ENCODE peak calls at places on chromosome 6, in seven cellular contexts. One of them, this sample, is unnamed.
A peak's percentile ranks its signal among the peaks of the same experiment; 100 is the strongest.

GRCh38 chr6:142297996-142298753 is 3.6 kb upstream of the ADGRG6 start:
- DNase-seq in cardiac muscle cell: no peak
- DNase-seq in AG04450: peak; percentile 38
- DNase-seq in OCI-LY7: no peak
- DNase-seq in fibroblast of lung: peak; percentile 82
- DNase-seq in heart right ventricle: no peak
- DNase-seq in left lung: no peak
- DNase-seq in this sample: no peak

GRCh38 chr6:40932953-40933352 is 106.1 kb downstream of the UNC5CL start:
- DNase-seq in AG04450: no peak
- DNase-seq in left lung: no peak
- DNase-seq in heart right ventricle: no peak
- DNase-seq in cardiac muscle cell: no peak
- DNase-seq in fibroblast of lung: no peak
- DNase-seq in OCI-LY7: no peak
- DNase-seq in this sample: no peak

GRCh38 chr6:43276180-43277082 is 21.6 kb upstream of the SLC22A7 start:
- DNase-seq in heart right ventricle: no peak
- DNase-seq in cardiac muscle cell: no peak
- DNase-seq in OCI-LY7: no peak
- DNase-seq in left lung: no peak
- DNase-seq in fibroblast of lung: no peak
- DNase-seq in AG04450: no peak
- DNase-seq in this sample: peak; percentile 86

GRCh38 chr6:39389372-39389767 is 66.9 kb upstream of the KCNK16 start:
- DNase-seq in AG04450: no peak
- DNase-seq in left lung: no peak
- DNase-seq in heart right ventricle: no peak
- DNase-seq in fibroblast of lung: peak; percentile 13
- DNase-seq in OCI-LY7: no peak
- DNase-seq in cardiac muscle cell: peak; percentile 28
- DNase-seq in this sample: peak; percentile 54

GRCh38 chr6:70281923-70282902 is 20.7 kb downstream of the COL9A1 start:
- DNase-seq in AG04450: no peak
- DNase-seq in OCI-LY7: no peak
- DNase-seq in cardiac muscle cell: peak; percentile 68
- DNase-seq in heart right ventricle: peak; percentile 33
- DNase-seq in left lung: peak; percentile 74
- DNase-seq in fibroblast of lung: no peak
- DNase-seq in this sample: no peak

GRCh38 chr6:41055149-41055548 is 2.1 kb downstream of the APOBEC2 start:
- DNase-seq in heart right ventricle: peak; percentile 26
- DNase-seq in OCI-LY7: peak; percentile 64
- DNase-seq in cardiac muscle cell: peak; percentile 74
- DNase-seq in fibroblast of lung: no peak
- DNase-seq in left lung: no peak
- DNase-seq in AG04450: no peak
- DNase-seq in this sample: no peak

GRCh38 chr6:96907498-96907897 is 9.8 kb upstream of the NDUFAF4 start:
- DNase-seq in OCI-LY7: no peak
- DNase-seq in cardiac muscle cell: no peak
- DNase-seq in AG04450: no peak
- DNase-seq in fibroblast of lung: peak; percentile 30
- DNase-seq in heart right ventricle: no peak
- DNase-seq in left lung: no peak
- DNase-seq in this sample: no peak

GRCh38 chr6:105995403-105995699 is 90.8 kb upstream of the PRDM1 start:
- DNase-seq in heart right ventricle: no peak
- DNase-seq in cardiac muscle cell: no peak
- DNase-seq in OCI-LY7: no peak
- DNase-seq in fibroblast of lung: no peak
- DNase-seq in left lung: no peak
- DNase-seq in AG04450: no peak
- DNase-seq in this sample: no peak

GRCh38 chr6:117483645-117484016 is 1.2 kb downstream of the DCBLD1 start:
- DNase-seq in fibroblast of lung: no peak
- DNase-seq in OCI-LY7: no peak
- DNase-seq in left lung: no peak
- DNase-seq in AG04450: no peak
- DNase-seq in heart right ventricle: no peak
- DNase-seq in cardiac muscle cell: peak; percentile 35
- DNase-seq in this sample: no peak

GRCh38 chr6:98894810-98895209 is 52.9 kb downstream of the FBXL4 start:
- DNase-seq in cardiac muscle cell: no peak
- DNase-seq in heart right ventricle: no peak
- DNase-seq in AG04450: no peak
- DNase-seq in fibroblast of lung: peak; percentile 50
- DNase-seq in left lung: no peak
- DNase-seq in OCI-LY7: no peak
- DNase-seq in this sample: no peak

GRCh38 chr6:39075010-39075738 is 26.6 kb downstream of the GLP1R start:
- DNase-seq in OCI-LY7: no peak
- DNase-seq in AG04450: no peak
- DNase-seq in heart right ventricle: no peak
- DNase-seq in cardiac muscle cell: no peak
- DNase-seq in left lung: no peak
- DNase-seq in fibroblast of lung: no peak
- DNase-seq in this sample: peak; percentile 6

GRCh38 chr6:48613221-48613949 is 502.4 kb upstream of the PTCHD4 start:
- DNase-seq in OCI-LY7: no peak
- DNase-seq in cardiac muscle cell: no peak
- DNase-seq in heart right ventricle: no peak
- DNase-seq in fibroblast of lung: no peak
- DNase-seq in AG04450: no peak
- DNase-seq in left lung: no peak
- DNase-seq in this sample: no peak

GRCh38 chr6:150600302-150601017 is 775 bp downstream of the PLEKHG1 start:
- DNase-seq in fibroblast of lung: peak; percentile 83
- DNase-seq in OCI-LY7: peak; percentile 92
- DNase-seq in left lung: peak; percentile 83
- DNase-seq in AG04450: no peak
- DNase-seq in cardiac muscle cell: peak; percentile 86
- DNase-seq in heart right ventricle: peak; percentile 55
- DNase-seq in this sample: peak; percentile 77

GRCh38 chr6:168699631-168700315 is 258.8 kb downstream of the SMOC2 start:
- DNase-seq in AG04450: no peak
- DNase-seq in OCI-LY7: no peak
- DNase-seq in fibroblast of lung: no peak
- DNase-seq in cardiac muscle cell: no peak
- DNase-seq in heart right ventricle: peak; percentile 48
- DNase-seq in left lung: no peak
- DNase-seq in this sample: no peak

GRCh38 chr6:14467591-14467990 is 350.0 kb downstream of the CD83 start:
- DNase-seq in cardiac muscle cell: no peak
- DNase-seq in heart right ventricle: no peak
- DNase-seq in fibroblast of lung: peak; percentile 71
- DNase-seq in AG04450: no peak
- DNase-seq in left lung: no peak
- DNase-seq in OCI-LY7: no peak
- DNase-seq in this sample: no peak

GRCh38 chr6:18601515-18602035 is 214.4 kb downstream of the RNF144B start:
- DNase-seq in fibroblast of lung: no peak
- DNase-seq in heart right ventricle: no peak
- DNase-seq in left lung: no peak
- DNase-seq in OCI-LY7: no peak
- DNase-seq in AG04450: no peak
- DNase-seq in cardiac muscle cell: no peak
- DNase-seq in this sample: no peak

GRCh38 chr6:132818404-132819359 is 4.3 kb downstream of the RPS12 start:
- DNase-seq in OCI-LY7: peak; percentile 7
- DNase-seq in heart right ventricle: no peak
- DNase-seq in cardiac muscle cell: no peak
- DNase-seq in left lung: no peak
- DNase-seq in AG04450: no peak
- DNase-seq in fibroblast of lung: no peak
- DNase-seq in this sample: no peak

GRCh38 chr6:447381-448165 is 56.0 kb downstream of the IRF4 start:
- DNase-seq in OCI-LY7: no peak
- DNase-seq in fibroblast of lung: no peak
- DNase-seq in heart right ventricle: no peak
- DNase-seq in AG04450: no peak
- DNase-seq in left lung: no peak
- DNase-seq in cardiac muscle cell: no peak
- DNase-seq in this sample: peak; percentile 8

GRCh38 chr6:4661391-4661790 is 114.8 kb upstream of the CDYL start:
- DNase-seq in AG04450: no peak
- DNase-seq in heart right ventricle: no peak
- DNase-seq in fibroblast of lung: no peak
- DNase-seq in cardiac muscle cell: no peak
- DNase-seq in OCI-LY7: no peak
- DNase-seq in left lung: no peak
- DNase-seq in this sample: no peak

GRCh38 chr6:111842891-111843290 is 30.4 kb downstream of the FYN start:
- DNase-seq in cardiac muscle cell: peak; percentile 56
- DNase-seq in fibroblast of lung: peak; percentile 73
- DNase-seq in heart right ventricle: no peak
- DNase-seq in OCI-LY7: no peak
- DNase-seq in left lung: no peak
- DNase-seq in AG04450: no peak
- DNase-seq in this sample: no peak

GRCh38 chr6:80742481-80742880 is 636.0 kb downstream of the BCKDHB start:
- DNase-seq in heart right ventricle: no peak
- DNase-seq in fibroblast of lung: peak; percentile 56
- DNase-seq in AG04450: no peak
- DNase-seq in cardiac muscle cell: peak; percentile 12
- DNase-seq in OCI-LY7: peak; percentile 6
- DNase-seq in left lung: no peak
- DNase-seq in this sample: no peak

GRCh38 chr6:89118931-89119330 is 1.1 kb upstream of the SRSF12 start:
- DNase-seq in left lung: no peak
- DNase-seq in cardiac muscle cell: no peak
- DNase-seq in OCI-LY7: no peak
- DNase-seq in fibroblast of lung: no peak
- DNase-seq in AG04450: no peak
- DNase-seq in heart right ventricle: no peak
- DNase-seq in this sample: no peak

GRCh38 chr6:43172127-43173007 is 1.3 kb downstream of the SRF start:
- DNase-seq in heart right ventricle: peak; percentile 41
- DNase-seq in fibroblast of lung: peak; percentile 36
- DNase-seq in cardiac muscle cell: peak; percentile 65
- DNase-seq in AG04450: no peak
- DNase-seq in OCI-LY7: peak; percentile 39
- DNase-seq in left lung: peak; percentile 91
- DNase-seq in this sample: peak; percentile 76

GRCh38 chr6:126195625-126196236 is 144.2 kb upstream of the CENPW start:
- DNase-seq in heart right ventricle: no peak
- DNase-seq in cardiac muscle cell: no peak
- DNase-seq in OCI-LY7: no peak
- DNase-seq in AG04450: no peak
- DNase-seq in left lung: no peak
- DNase-seq in fibroblast of lung: peak; percentile 25
- DNase-seq in this sample: no peak

GRCh38 chr6:7178280-7178679 is 70.5 kb downstream of the RREB1 start:
- DNase-seq in heart right ventricle: no peak
- DNase-seq in left lung: no peak
- DNase-seq in OCI-LY7: no peak
- DNase-seq in cardiac muscle cell: no peak
- DNase-seq in AG04450: no peak
- DNase-seq in fibroblast of lung: no peak
- DNase-seq in this sample: no peak
- H3K4me3 ChIP-seq in heart right ventricle: no peak overlapping the region
- H3K4me3 ChIP-seq in left lung: no peak overlapping the region
- H3K4me3 ChIP-seq in OCI-LY7: no peak overlapping the region
- H3K4me3 ChIP-seq in cardiac muscle cell: no peak overlapping the region
- H3K4me3 ChIP-seq in AG04450: no peak overlapping the region
- H3K4me3 ChIP-seq in fibroblast of lung: no peak overlapping the region
- H3K4me3 ChIP-seq in this sample: no peak overlapping the region

GRCh38 chr6:22569281-22570184 is at the start of gene HDGFL1:
- DNase-seq in AG04450: no peak
- DNase-seq in left lung: peak; percentile 77
- DNase-seq in heart right ventricle: no peak
- DNase-seq in fibroblast of lung: no peak
- DNase-seq in OCI-LY7: no peak
- DNase-seq in cardiac muscle cell: no peak
- DNase-seq in this sample: no peak

GRCh38 chr6:22570185-22570551 is 802 bp downstream of the HDGFL1 start:
- DNase-seq in left lung: peak; percentile 71
- DNase-seq in heart right ventricle: no peak
- DNase-seq in cardiac muscle cell: no peak
- DNase-seq in OCI-LY7: no peak
- DNase-seq in AG04450: no peak
- DNase-seq in fibroblast of lung: no peak
- DNase-seq in this sample: no peak

GRCh38 chr6:22575190-22575589 is 5.8 kb downstream of the HDGFL1 start:
- DNase-seq in left lung: no peak
- DNase-seq in OCI-LY7: no peak
- DNase-seq in heart right ventricle: no peak
- DNase-seq in AG04450: no peak
- DNase-seq in cardiac muscle cell: no peak
- DNase-seq in fibroblast of lung: peak; percentile 46
- DNase-seq in this sample: no peak
- H3K9me3 ChIP-seq in left lung: peaks cover under 1% of the 10 kb centered on the region
- H3K9me3 ChIP-seq in OCI-LY7: no peaks in the 10 kb centered on the region
- H3K9me3 ChIP-seq in heart right ventricle: no peaks in the 10 kb centered on the region
- H3K9me3 ChIP-seq in AG04450: peaks cover 2% of the 10 kb centered on the region
- H3K9me3 ChIP-seq in cardiac muscle cell: no peaks in the 10 kb centered on the region
- H3K9me3 ChIP-seq in fibroblast of lung: no peaks in the 10 kb centered on the region
- H3K9me3 ChIP-seq in this sample: no peaks in the 10 kb centered on the region

GRCh38 chr6:82833481-82833880 is 232.2 kb downstream of the UBE3D start:
- DNase-seq in AG04450: no peak
- DNase-seq in OCI-LY7: no peak
- DNase-seq in heart right ventricle: no peak
- DNase-seq in fibroblast of lung: no peak
- DNase-seq in left lung: no peak
- DNase-seq in cardiac muscle cell: no peak
- DNase-seq in this sample: no peak

GRCh38 chr6:82832811-82833210 is 232.8 kb downstream of the UBE3D start:
- DNase-seq in heart right ventricle: no peak
- DNase-seq in left lung: no peak
- DNase-seq in AG04450: no peak
- DNase-seq in OCI-LY7: no peak
- DNase-seq in cardiac muscle cell: no peak
- DNase-seq in fibroblast of lung: no peak
- DNase-seq in this sample: no peak

GRCh38 chr6:82841309-82841708 is 224.3 kb downstream of the UBE3D start:
- DNase-seq in left lung: no peak
- DNase-seq in fibroblast of lung: no peak
- DNase-seq in cardiac muscle cell: no peak
- DNase-seq in AG04450: no peak
- DNase-seq in OCI-LY7: no peak
- DNase-seq in heart right ventricle: no peak
- DNase-seq in this sample: no peak

GRCh38 chr6:82840571-82840970 is 225.1 kb downstream of the UBE3D start:
- DNase-seq in cardiac muscle cell: no peak
- DNase-seq in left lung: no peak
- DNase-seq in fibroblast of lung: peak; percentile 79
- DNase-seq in AG04450: no peak
- DNase-seq in OCI-LY7: no peak
- DNase-seq in heart right ventricle: no peak
- DNase-seq in this sample: no peak

GRCh38 chr6:82836022-82836575 is 229.5 kb downstream of the UBE3D start:
- DNase-seq in fibroblast of lung: no peak
- DNase-seq in left lung: no peak
- DNase-seq in heart right ventricle: no peak
- DNase-seq in OCI-LY7: no peak
- DNase-seq in AG04450: no peak
- DNase-seq in cardiac muscle cell: no peak
- DNase-seq in this sample: no peak
- TF ChIP-seq CTCF in fibroblast of lung: no peak
- TF ChIP-seq CTCF in left lung: no peak
- TF ChIP-seq CTCF in heart right ventricle: no peak
- TF ChIP-seq CTCF in OCI-LY7: no peak
- TF ChIP-seq CTCF in AG04450: no peak
- TF ChIP-seq CTCF in cardiac muscle cell: no peak
- TF ChIP-seq CTCF in this sample: no peak

GRCh38 chr6:35327349-35328027 is 14.9 kb upstream of the PPARD start:
- DNase-seq in cardiac muscle cell: peak; percentile 80
- DNase-seq in fibroblast of lung: peak; percentile 47
- DNase-seq in heart right ventricle: peak; percentile 50
- DNase-seq in left lung: no peak
- DNase-seq in OCI-LY7: peak; percentile 83
- DNase-seq in AG04450: peak; percentile 15
- DNase-seq in this sample: peak; percentile 90
- H3K4me3 ChIP-seq in cardiac muscle cell: no peak overlapping the region
- H3K4me3 ChIP-seq in fibroblast of lung: no peak overlapping the region
- H3K4me3 ChIP-seq in heart right ventricle: no peak overlapping the region
- H3K4me3 ChIP-seq in left lung: no peak overlapping the region
- H3K4me3 ChIP-seq in OCI-LY7: no peak overlapping the region
- H3K4me3 ChIP-seq in AG04450: no peak overlapping the region
- H3K4me3 ChIP-seq in this sample: no peak overlapping the region